ENCODE peak calls at places on chromosomes 7 and 10, in five cellular contexts. S, O, B, I and N are unnamed samples.
A peak's percentile ranks its signal among the peaks of the same experiment; 100 is the strongest.

GRCh38 chr10:112295853-112296830 is 12.9 kb downstream of the TECTB start:
- DNase-seq in B (no peak), S (peak; percentile 54), I (no peak), O (no peak), N (no peak)

GRCh38 chr10:33982995-33983394 is 648.5 kb upstream of the NRP1 start:
- DNase-seq in B (no peak), I (no peak), S (no peak), O (no peak), N (no peak)

GRCh38 chr7:130844811-130845580 is 111.0 kb upstream of the KLF14 start:
- DNase-seq in S (no peak), I (no peak), B (no peak), O (no peak), N (no peak)

GRCh38 chr7:16891874-16892620 is 10.3 kb upstream of the AGR3 start:
- DNase-seq in O (no peak), B (no peak), I (no peak), S (no peak), N (no peak)

GRCh38 chr10:125190414-125190813 is 30.1 kb upstream of the CTBP2 start:
- DNase-seq in S (no peak), O (peak; percentile 53), I (no peak), B (no peak), N (no peak)

GRCh38 chr7:101390901-101391301 is 28.2 kb downstream of the COL26A1 start:
- DNase-seq in O (no peak), B (no peak), I (no peak), S (peak; percentile 40), N (no peak)

GRCh38 chr7:114243646-114244045 is 171.0 kb upstream of the FOXP2 start:
- DNase-seq in B (peak; percentile 32), S (no peak), I (no peak), O (no peak), N (no peak)

GRCh38 chr10:67804395-67804678 is 33.7 kb downstream of the DNAJC12 start:
- DNase-seq in I (no peak), S (no peak), O (no peak), B (no peak), N (no peak)

GRCh38 chr7:5423272-5423843 is at the start of gene TNRC18:
- DNase-seq in I (peak; percentile 34), B (no peak), O (no peak), S (peak; percentile 66), N (no peak)

GRCh38 chr10:45425628-45426563 is 51.9 kb downstream of the ALOX5 start:
- DNase-seq in S (no peak), O (peak; percentile 59), B (peak; percentile 34), I (no peak), N (no peak)

DNA sequence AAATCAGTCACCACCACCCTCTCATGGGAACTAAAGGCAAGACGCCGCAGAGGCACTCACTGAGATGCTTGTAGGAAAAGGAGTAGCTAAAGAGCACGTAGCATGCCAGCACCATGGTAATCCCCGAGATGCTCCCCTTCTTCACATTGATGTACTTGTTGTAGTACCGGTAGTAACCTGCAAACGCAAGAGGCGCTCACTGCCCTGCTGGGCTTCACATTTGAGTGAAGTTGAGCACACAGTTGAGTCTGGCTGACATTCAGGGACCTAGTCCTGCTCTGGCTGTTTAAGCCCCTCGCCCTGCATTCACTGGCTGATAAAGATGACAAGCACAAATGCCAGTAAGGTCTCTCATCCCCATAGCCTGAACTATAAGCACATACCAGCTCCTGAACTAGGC is 6.9 kb downstream of the ATP5MF start:
- DNase-seq in B (no peak), O (no peak), I (no peak), S (no peak), N (no peak)
- TF ChIP-seq CTCF in B (peak; percentile 46), O (peak; percentile 27), I (no peak), S (peak; percentile 31), N (peak; percentile 64)

GRCh38 chr10:13412894-13413293 is 64.8 kb upstream of the SEPHS1 start:
- DNase-seq in S (no peak), O (no peak), B (no peak), I (no peak), N (no peak)

GRCh38 chr10:13414137-13414536 is 66.0 kb upstream of the SEPHS1 start:
- DNase-seq in B (no peak), S (no peak), O (no peak), I (no peak), N (no peak)

GRCh38 chr10:13416760-13417159 is 68.7 kb upstream of the SEPHS1 start:
- DNase-seq in S (no peak), B (no peak), I (no peak), O (no peak), N (no peak)

GRCh38 chr10:13417459-13418126 is 69.5 kb upstream of the SEPHS1 start:
- DNase-seq in O (no peak), S (no peak), B (no peak), I (no peak), N (no peak)

DNA sequence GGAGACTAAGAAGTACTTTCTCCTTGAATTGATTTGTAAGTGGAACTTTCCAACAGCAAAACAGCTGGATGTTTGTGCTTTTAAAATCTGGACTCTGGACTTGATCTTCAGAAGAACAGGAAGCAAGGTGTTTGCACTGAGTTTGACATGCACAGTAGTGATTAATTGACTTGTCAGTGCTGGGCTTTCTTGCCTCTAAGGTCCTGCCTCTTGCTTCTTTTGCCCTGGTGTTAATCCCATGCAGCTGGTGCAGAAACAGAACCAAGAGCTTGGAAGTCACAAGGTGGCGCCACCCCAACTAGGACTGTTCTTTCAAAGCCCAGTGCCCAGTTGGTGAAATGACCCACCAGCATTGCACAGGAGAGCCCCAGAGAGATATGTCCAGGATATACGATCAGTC is 66.8 kb upstream of the SEPHS1 start:
- DNase-seq in S (no peak), O (no peak), I (peak; percentile 57), B (no peak), N (no peak)
- TF ChIP-seq CTCF in S (no peak), O (peak; percentile 28), I (no peak), B (peak; percentile 37), N (peak; percentile 46)

DNA sequence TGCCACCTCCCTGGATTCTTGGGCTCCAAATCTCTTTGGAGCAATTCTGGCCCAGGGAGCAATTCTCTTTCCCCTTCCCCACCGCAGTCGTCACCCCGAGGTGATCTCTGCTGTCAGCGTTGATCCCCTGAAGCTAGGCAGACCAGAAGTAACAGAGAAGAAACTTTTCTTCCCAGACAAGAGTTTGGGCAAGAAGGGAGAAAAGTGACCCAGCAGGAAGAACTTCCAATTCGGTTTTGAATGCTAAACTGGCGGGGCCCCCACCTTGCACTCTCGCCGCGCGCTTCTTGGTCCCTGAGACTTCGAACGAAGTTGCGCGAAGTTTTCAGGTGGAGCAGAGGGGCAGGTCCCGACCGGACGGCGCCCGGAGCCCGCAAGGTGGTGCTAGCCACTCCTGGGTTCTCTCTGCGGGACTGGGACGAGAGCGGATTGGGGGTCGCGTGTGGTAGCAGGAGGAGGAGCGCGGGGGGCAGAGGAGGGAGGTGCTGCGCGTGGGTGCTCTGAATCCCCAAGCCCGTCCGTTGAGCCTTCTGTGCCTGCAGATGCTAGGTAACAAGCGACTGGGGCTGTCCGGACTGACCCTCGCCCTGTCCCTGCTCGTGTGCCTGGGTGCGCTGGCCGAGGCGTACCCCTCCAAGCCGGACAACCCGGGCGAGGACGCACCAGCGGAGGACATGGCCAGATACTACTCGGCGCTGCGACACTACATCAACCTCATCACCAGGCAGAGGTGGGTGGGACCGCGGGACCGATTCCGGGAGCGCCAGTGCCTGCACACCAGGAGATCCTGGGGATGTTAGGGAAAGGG is 913 bp downstream of the NPY start:
- DNase-seq in B (no peak), O (no peak), S (no peak), I (no peak), N (no peak)
- TF ChIP-seq CTCF in B (peak; percentile 42), O (no peak), S (no peak), I (no peak), N (peak; percentile 17)

DNA sequence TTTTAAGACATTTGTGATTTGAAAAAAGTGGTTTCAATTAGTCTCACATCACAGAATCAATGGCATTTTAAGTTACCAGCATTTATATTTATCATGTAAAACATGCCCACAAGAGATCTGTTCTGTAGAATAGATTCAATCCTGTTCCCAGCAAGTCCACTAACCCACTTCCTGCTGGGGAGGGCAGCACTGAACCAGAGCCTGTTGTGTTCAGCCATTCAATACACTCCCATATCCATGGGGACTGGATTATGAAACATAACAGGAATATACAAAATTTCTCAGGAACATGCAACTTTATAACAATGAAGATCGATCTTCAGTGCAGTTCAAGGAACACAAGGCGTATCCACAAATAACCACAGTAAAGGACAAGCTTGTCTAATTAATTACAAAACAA is 24.4 kb upstream of the ANK3 start:
- DNase-seq in S (no peak), B (no peak), O (no peak), I (no peak), N (no peak)
- TF ChIP-seq CTCF in S (no peak), B (no peak), O (no peak), I (no peak), N (no peak)

GRCh38 chr10:79072994-79073654 is 4.4 kb downstream of the ZMIZ1 start:
- DNase-seq in S (no peak), O (no peak), B (no peak), I (no peak), N (no peak)
- TF ChIP-seq CTCF in S (no peak), O (peak; percentile 18), B (peak; percentile 15), I (no peak), N (no peak)

DNA sequence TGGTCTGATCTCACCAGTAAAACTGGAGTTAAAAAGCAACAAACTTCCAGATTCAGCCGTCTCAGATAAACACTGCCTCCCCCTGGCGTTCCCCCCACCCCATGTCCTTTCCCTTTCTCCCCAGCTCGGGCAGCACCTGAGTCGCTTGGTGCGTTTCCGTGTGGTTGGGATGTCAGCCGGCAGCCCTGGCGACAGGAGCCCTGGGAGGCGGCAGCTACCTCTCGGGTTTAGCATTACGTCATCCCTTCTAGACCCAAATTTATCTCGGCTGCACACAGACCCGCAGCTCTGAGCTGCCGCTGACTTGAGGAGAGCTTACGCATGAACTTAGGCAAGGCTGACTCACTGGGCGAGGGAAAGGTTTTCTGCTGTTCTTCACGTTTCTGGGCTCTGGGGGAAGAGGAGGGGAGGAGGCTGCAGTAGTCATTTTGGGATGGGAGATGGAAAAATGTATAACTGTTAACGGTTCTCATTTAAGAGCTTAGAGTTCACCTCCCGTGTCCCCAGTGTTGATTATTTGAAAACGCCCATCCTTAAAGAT is 14.4 kb downstream of the MXI1 start:
- DNase-seq in B (peak; percentile 86), S (peak; percentile 68), O (no peak), I (peak; percentile 75), N (no peak)
- TF ChIP-seq CTCF in B (peak; percentile 47), S (peak; percentile 16), O (peak; percentile 50), I (no peak), N (peak; percentile 18)

DNA sequence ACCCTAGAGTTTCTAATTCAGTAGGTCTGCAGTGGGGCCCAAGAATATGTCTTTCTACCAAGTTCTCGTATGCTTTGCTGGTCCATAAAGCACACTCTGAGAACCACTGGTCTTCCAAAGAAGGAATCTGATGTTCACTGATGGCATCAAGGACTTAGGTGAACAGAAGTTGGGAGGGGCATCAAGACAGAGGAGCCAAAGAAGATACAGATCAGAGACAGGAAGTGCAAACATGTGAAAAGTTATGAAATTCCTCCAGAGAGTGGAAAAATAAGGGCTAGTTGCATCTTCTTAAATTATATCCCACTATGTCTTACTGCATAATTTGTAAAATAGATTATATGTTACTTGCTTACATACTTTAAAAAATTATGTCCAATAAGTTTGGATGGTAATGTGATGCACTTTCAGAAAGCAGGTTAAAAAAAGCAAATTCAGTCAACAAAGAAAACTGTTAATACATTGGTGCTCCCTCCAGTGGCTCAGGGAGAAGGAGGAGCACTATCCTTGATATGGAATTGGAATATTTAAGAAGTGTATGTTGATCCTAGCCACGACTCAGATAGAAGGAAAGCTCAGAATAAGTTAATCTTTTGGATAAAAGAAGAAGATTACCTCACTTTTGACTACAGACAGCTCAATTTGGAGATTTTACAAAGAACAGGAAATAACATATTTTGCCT is 35.8 kb downstream of the CREB3L2 start:
- DNase-seq in S (no peak), O (no peak), I (no peak), B (no peak), N (no peak)
- TF ChIP-seq CTCF in S (no peak), O (peak; percentile 47), I (no peak), B (no peak), N (no peak)